ENCODE peak calls at places on chromosomes 2 and 18, in seven cellular contexts. One of them, this sample, is unnamed.

GRCh38 chr2:207719008-207719407 is 7.6 kb downstream of the CCNYL1 start:
- DNase-seq in CD4-positive, CD25-positive, alpha-beta regulatory T cell: no peak
- DNase-seq in mucosa of descending colon: no peak
- DNase-seq in AG04450: no peak
- DNase-seq in fibroblast of lung: no peak
- DNase-seq in heart left ventricle: no peak
- DNase-seq in adrenal gland: no peak
- DNase-seq in this sample: no peak

GRCh38 chr2:160227252-160227651 is 27.2 kb upstream of the ITGB6 start:
- DNase-seq in mucosa of descending colon: no peak
- DNase-seq in AG04450: no peak
- DNase-seq in adrenal gland: peak; percentile 33
- DNase-seq in heart left ventricle: no peak
- DNase-seq in fibroblast of lung: peak; percentile 80
- DNase-seq in CD4-positive, CD25-positive, alpha-beta regulatory T cell: no peak
- DNase-seq in this sample: no peak

GRCh38 chr18:23805898-23806297 is 116.6 kb downstream of the LAMA3 start:
- DNase-seq in mucosa of descending colon: no peak
- DNase-seq in adrenal gland: no peak
- DNase-seq in fibroblast of lung: peak; percentile 58
- DNase-seq in CD4-positive, CD25-positive, alpha-beta regulatory T cell: no peak
- DNase-seq in AG04450: no peak
- DNase-seq in heart left ventricle: no peak
- DNase-seq in this sample: no peak

GRCh38 chr2:96072746-96073145 is 38.0 kb upstream of the GPAT2 start:
- DNase-seq in mucosa of descending colon: no peak
- DNase-seq in heart left ventricle: no peak
- DNase-seq in AG04450: no peak
- DNase-seq in fibroblast of lung: no peak
- DNase-seq in CD4-positive, CD25-positive, alpha-beta regulatory T cell: no peak
- DNase-seq in adrenal gland: no peak
- DNase-seq in this sample: no peak

GRCh38 chr2:152585830-152586484 is 131.3 kb downstream of the PRPF40A start:
- DNase-seq in CD4-positive, CD25-positive, alpha-beta regulatory T cell: no peak
- DNase-seq in heart left ventricle: no peak
- DNase-seq in fibroblast of lung: peak; percentile 98
- DNase-seq in adrenal gland: peak; percentile 87
- DNase-seq in mucosa of descending colon: no peak
- DNase-seq in AG04450: peak; percentile 80
- DNase-seq in this sample: no peak

GRCh38 chr2:232417489-232417888 is 10.8 kb downstream of the ALPG start:
- DNase-seq in CD4-positive, CD25-positive, alpha-beta regulatory T cell: no peak
- DNase-seq in adrenal gland: peak; percentile 80
- DNase-seq in AG04450: no peak
- DNase-seq in heart left ventricle: no peak
- DNase-seq in fibroblast of lung: no peak
- DNase-seq in mucosa of descending colon: no peak
- DNase-seq in this sample: no peak

GRCh38 chr2:233210843-233211600 is 40.5 kb upstream of the ATG16L1 start:
- DNase-seq in mucosa of descending colon: peak; percentile 77
- DNase-seq in AG04450: peak; percentile 82
- DNase-seq in fibroblast of lung: peak; percentile 93
- DNase-seq in CD4-positive, CD25-positive, alpha-beta regulatory T cell: no peak
- DNase-seq in adrenal gland: peak; percentile 79
- DNase-seq in heart left ventricle: peak; percentile 89
- DNase-seq in this sample: no peak

GRCh38 chr2:18763338-18763737 is 174.0 kb upstream of the NT5C1B start:
- DNase-seq in fibroblast of lung: peak; percentile 44
- DNase-seq in adrenal gland: no peak
- DNase-seq in mucosa of descending colon: no peak
- DNase-seq in heart left ventricle: no peak
- DNase-seq in AG04450: no peak
- DNase-seq in CD4-positive, CD25-positive, alpha-beta regulatory T cell: no peak
- DNase-seq in this sample: no peak

GRCh38 chr2:217166241-217166640 is 306.4 kb upstream of the TNP1 start:
- DNase-seq in fibroblast of lung: peak; percentile 57
- DNase-seq in CD4-positive, CD25-positive, alpha-beta regulatory T cell: no peak
- DNase-seq in adrenal gland: peak; percentile 11
- DNase-seq in AG04450: no peak
- DNase-seq in mucosa of descending colon: no peak
- DNase-seq in heart left ventricle: no peak
- DNase-seq in this sample: no peak

GRCh38 chr2:42342061-42342794 is 18.8 kb downstream of the COX7A2L start:
- DNase-seq in mucosa of descending colon: no peak
- DNase-seq in adrenal gland: peak; percentile 94
- DNase-seq in CD4-positive, CD25-positive, alpha-beta regulatory T cell: no peak
- DNase-seq in heart left ventricle: no peak
- DNase-seq in AG04450: peak; percentile 51
- DNase-seq in fibroblast of lung: peak; percentile 92
- DNase-seq in this sample: no peak

GRCh38 chr2:37414470-37414949 is 70.1 kb downstream of the QPCT start:
- DNase-seq in CD4-positive, CD25-positive, alpha-beta regulatory T cell: no peak
- DNase-seq in heart left ventricle: no peak
- DNase-seq in fibroblast of lung: peak; percentile 72
- DNase-seq in mucosa of descending colon: no peak
- DNase-seq in adrenal gland: peak; percentile 9
- DNase-seq in AG04450: peak; percentile 56
- DNase-seq in this sample: peak; percentile 40

GRCh38 chr2:107989445-107989844 is 3.1 kb downstream of the SLC5A7 start:
- DNase-seq in CD4-positive, CD25-positive, alpha-beta regulatory T cell: no peak
- DNase-seq in fibroblast of lung: no peak
- DNase-seq in mucosa of descending colon: no peak
- DNase-seq in heart left ventricle: peak; percentile 36
- DNase-seq in AG04450: no peak
- DNase-seq in adrenal gland: no peak
- DNase-seq in this sample: no peak

GRCh38 chr2:142872900-142873724 is 4.4 kb upstream of the KYNU start:
- DNase-seq in AG04450: peak; percentile 79
- DNase-seq in heart left ventricle: no peak
- DNase-seq in mucosa of descending colon: no peak
- DNase-seq in CD4-positive, CD25-positive, alpha-beta regulatory T cell: no peak
- DNase-seq in fibroblast of lung: peak; percentile 85
- DNase-seq in adrenal gland: no peak
- DNase-seq in this sample: no peak

GRCh38 chr2:29628882-29629281 is 292.5 kb downstream of the ALK start:
- DNase-seq in mucosa of descending colon: no peak
- DNase-seq in adrenal gland: no peak
- DNase-seq in CD4-positive, CD25-positive, alpha-beta regulatory T cell: no peak
- DNase-seq in fibroblast of lung: peak; percentile 36
- DNase-seq in heart left ventricle: no peak
- DNase-seq in AG04450: no peak
- DNase-seq in this sample: no peak

GRCh38 chr2:240477916-240478315 is 42.5 kb downstream of the GPC1 start:
- DNase-seq in AG04450: no peak
- DNase-seq in heart left ventricle: peak; percentile 7
- DNase-seq in mucosa of descending colon: no peak
- DNase-seq in fibroblast of lung: no peak
- DNase-seq in adrenal gland: no peak
- DNase-seq in CD4-positive, CD25-positive, alpha-beta regulatory T cell: no peak
- DNase-seq in this sample: no peak

GRCh38 chr2:107466241-107466640 is 360.5 kb upstream of the RGPD4 start:
- DNase-seq in fibroblast of lung: no peak
- DNase-seq in adrenal gland: no peak
- DNase-seq in AG04450: no peak
- DNase-seq in heart left ventricle: no peak
- DNase-seq in mucosa of descending colon: no peak
- DNase-seq in CD4-positive, CD25-positive, alpha-beta regulatory T cell: no peak
- DNase-seq in this sample: no peak

GRCh38 chr2:46500801-46501200 is 21.4 kb downstream of the TMEM247 start:
- DNase-seq in fibroblast of lung: no peak
- DNase-seq in adrenal gland: peak; percentile 51
- DNase-seq in mucosa of descending colon: no peak
- DNase-seq in heart left ventricle: no peak
- DNase-seq in AG04450: no peak
- DNase-seq in CD4-positive, CD25-positive, alpha-beta regulatory T cell: no peak
- DNase-seq in this sample: no peak

GRCh38 chr18:57241869-57242268 is 95.0 kb downstream of the BOD1L2 start:
- DNase-seq in CD4-positive, CD25-positive, alpha-beta regulatory T cell: no peak
- DNase-seq in AG04450: no peak
- DNase-seq in adrenal gland: no peak
- DNase-seq in heart left ventricle: no peak
- DNase-seq in fibroblast of lung: no peak
- DNase-seq in mucosa of descending colon: no peak
- DNase-seq in this sample: no peak

GRCh38 chr2:39513641-39514094 is 76.6 kb upstream of the MAP4K3 start:
- DNase-seq in CD4-positive, CD25-positive, alpha-beta regulatory T cell: no peak
- DNase-seq in mucosa of descending colon: no peak
- DNase-seq in adrenal gland: peak; percentile 74
- DNase-seq in fibroblast of lung: peak; percentile 98
- DNase-seq in heart left ventricle: no peak
- DNase-seq in AG04450: peak; percentile 85
- DNase-seq in this sample: peak; percentile 55

GRCh38 chr2:217903859-217904613 is 98.8 kb downstream of the TNS1 start:
- DNase-seq in mucosa of descending colon: peak; percentile 52
- DNase-seq in AG04450: no peak
- DNase-seq in adrenal gland: peak; percentile 93
- DNase-seq in fibroblast of lung: peak; percentile 77
- DNase-seq in CD4-positive, CD25-positive, alpha-beta regulatory T cell: no peak
- DNase-seq in heart left ventricle: peak; percentile 89
- DNase-seq in this sample: no peak

DNA sequence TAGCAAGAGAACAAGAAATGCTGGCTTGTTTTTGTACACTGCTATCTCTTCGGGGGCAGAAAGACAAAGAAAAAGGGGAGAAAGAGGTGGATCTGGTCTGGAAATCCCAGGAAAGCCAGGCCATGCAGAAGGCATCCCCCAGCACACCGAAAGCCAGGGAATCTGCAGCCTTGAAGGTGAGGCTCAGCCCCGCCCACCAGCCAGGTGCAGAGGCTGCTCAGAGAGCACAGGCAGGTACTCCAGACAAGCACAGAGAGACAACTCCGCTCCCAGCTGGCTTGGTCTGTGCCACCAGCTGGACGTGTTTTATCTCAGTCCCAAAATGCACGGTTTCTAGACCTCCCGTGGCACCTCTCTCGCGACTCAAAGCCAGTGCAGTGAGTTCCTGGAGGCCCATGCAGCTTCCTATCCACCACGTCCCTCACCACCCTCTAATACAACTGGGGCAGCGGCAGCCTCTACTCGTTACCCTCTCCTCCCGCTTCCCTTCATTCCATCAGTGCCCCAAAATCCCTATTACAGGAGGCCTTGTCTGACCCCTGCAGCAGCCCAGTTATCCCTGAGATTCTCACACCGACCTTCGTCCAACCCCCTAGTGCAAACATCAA is 62.8 kb downstream of the HDAC4 start:
- DNase-seq in heart left ventricle: no peak
- DNase-seq in CD4-positive, CD25-positive, alpha-beta regulatory T cell: no peak
- DNase-seq in mucosa of descending colon: no peak
- DNase-seq in adrenal gland: no peak
- DNase-seq in AG04450: no peak
- DNase-seq in fibroblast of lung: no peak
- DNase-seq in this sample: no peak
- H3K4me3 ChIP-seq in heart left ventricle: no peak overlapping the region
- H3K4me3 ChIP-seq in CD4-positive, CD25-positive, alpha-beta regulatory T cell: no peak overlapping the region
- H3K4me3 ChIP-seq in mucosa of descending colon: no peak overlapping the region
- H3K4me3 ChIP-seq in adrenal gland: no peak overlapping the region
- H3K4me3 ChIP-seq in AG04450: no peak overlapping the region
- H3K4me3 ChIP-seq in fibroblast of lung: no peak overlapping the region
- H3K4me3 ChIP-seq in this sample: no peak overlapping the region

GRCh38 chr2:173630425-173631122 is 275.9 kb downstream of the CDCA7 start:
- DNase-seq in fibroblast of lung: no peak
- DNase-seq in heart left ventricle: no peak
- DNase-seq in adrenal gland: no peak
- DNase-seq in mucosa of descending colon: no peak
- DNase-seq in AG04450: no peak
- DNase-seq in CD4-positive, CD25-positive, alpha-beta regulatory T cell: no peak
- DNase-seq in this sample: no peak
- H3K4me3 ChIP-seq in fibroblast of lung: peak overlapping the region; percentile 10
- H3K4me3 ChIP-seq in heart left ventricle: no peak overlapping the region
- H3K4me3 ChIP-seq in adrenal gland: no peak overlapping the region
- H3K4me3 ChIP-seq in mucosa of descending colon: no peak overlapping the region
- H3K4me3 ChIP-seq in AG04450: no peak overlapping the region
- H3K4me3 ChIP-seq in CD4-positive, CD25-positive, alpha-beta regulatory T cell: no peak overlapping the region
- H3K4me3 ChIP-seq in this sample: no peak overlapping the region

DNA sequence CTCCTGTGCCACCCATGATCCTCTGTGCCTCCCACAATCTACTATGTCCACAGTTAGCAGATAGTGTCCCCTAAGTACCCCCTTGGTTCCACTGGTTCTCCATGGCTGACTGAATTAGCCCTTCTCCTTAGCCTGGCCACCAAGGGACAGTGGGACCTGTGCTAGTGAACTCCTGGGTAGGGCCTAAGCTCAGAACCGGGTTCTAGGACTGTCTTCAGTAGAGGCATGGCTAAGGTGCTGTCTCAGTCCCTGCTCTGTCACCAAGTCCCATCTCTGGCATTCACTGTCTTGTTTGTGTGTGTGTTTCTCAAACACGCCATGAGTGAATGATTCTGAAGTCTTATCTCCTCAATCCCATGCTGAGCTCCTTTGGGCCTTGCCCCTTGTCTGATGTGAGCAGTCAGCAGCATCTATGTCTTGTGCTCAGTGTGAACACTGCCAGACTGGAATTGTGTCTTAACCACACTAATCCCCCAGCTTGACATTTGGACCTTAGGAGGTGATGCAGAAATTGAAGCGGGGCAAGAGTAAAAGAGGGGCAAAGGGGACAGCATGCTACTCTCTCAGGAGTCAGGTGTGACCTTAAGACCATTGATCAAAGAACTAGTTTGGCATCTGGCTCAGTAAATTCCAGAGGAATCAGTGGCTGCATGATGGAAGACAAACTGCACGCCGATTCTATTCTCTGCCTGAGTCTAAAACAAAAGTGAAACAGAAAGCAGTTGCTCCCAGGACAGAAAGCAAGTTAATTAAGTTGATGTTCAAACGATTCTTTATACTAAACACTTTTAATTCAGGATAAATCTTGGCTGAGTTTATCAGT is 190.5 kb downstream of the ALPK2 start:
- DNase-seq in mucosa of descending colon: no peak
- DNase-seq in heart left ventricle: no peak
- DNase-seq in AG04450: no peak
- DNase-seq in fibroblast of lung: peak; percentile 34
- DNase-seq in adrenal gland: no peak
- DNase-seq in CD4-positive, CD25-positive, alpha-beta regulatory T cell: no peak
- DNase-seq in this sample: no peak
- H3K4me3 ChIP-seq in mucosa of descending colon: no peak overlapping the region
- H3K4me3 ChIP-seq in heart left ventricle: no peak overlapping the region
- H3K4me3 ChIP-seq in AG04450: peak overlapping the region; percentile 40
- H3K4me3 ChIP-seq in fibroblast of lung: peak overlapping the region; percentile 46
- H3K4me3 ChIP-seq in adrenal gland: no peak overlapping the region
- H3K4me3 ChIP-seq in CD4-positive, CD25-positive, alpha-beta regulatory T cell: peak overlapping the region; percentile 87
- H3K4me3 ChIP-seq in this sample: no peak overlapping the region

GRCh38 chr2:98494699-98495098 is 50.0 kb downstream of the INPP4A start:
- DNase-seq in AG04450: no peak
- DNase-seq in heart left ventricle: no peak
- DNase-seq in mucosa of descending colon: no peak
- DNase-seq in CD4-positive, CD25-positive, alpha-beta regulatory T cell: no peak
- DNase-seq in fibroblast of lung: no peak
- DNase-seq in adrenal gland: no peak
- DNase-seq in this sample: no peak

GRCh38 chr2:98501223-98501622 is 56.6 kb downstream of the INPP4A start:
- DNase-seq in CD4-positive, CD25-positive, alpha-beta regulatory T cell: no peak
- DNase-seq in adrenal gland: no peak
- DNase-seq in mucosa of descending colon: no peak
- DNase-seq in fibroblast of lung: no peak
- DNase-seq in AG04450: no peak
- DNase-seq in heart left ventricle: no peak
- DNase-seq in this sample: no peak

GRCh38 chr2:98500561-98500960 is 55.9 kb downstream of the INPP4A start:
- DNase-seq in AG04450: no peak
- DNase-seq in CD4-positive, CD25-positive, alpha-beta regulatory T cell: no peak
- DNase-seq in heart left ventricle: no peak
- DNase-seq in mucosa of descending colon: no peak
- DNase-seq in fibroblast of lung: no peak
- DNase-seq in adrenal gland: no peak
- DNase-seq in this sample: no peak

GRCh38 chr2:98498703-98499445 is 54.2 kb downstream of the INPP4A start:
- DNase-seq in adrenal gland: peak; percentile 33
- DNase-seq in fibroblast of lung: no peak
- DNase-seq in AG04450: no peak
- DNase-seq in heart left ventricle: no peak
- DNase-seq in mucosa of descending colon: no peak
- DNase-seq in CD4-positive, CD25-positive, alpha-beta regulatory T cell: no peak
- DNase-seq in this sample: no peak

GRCh38 chr2:98496750-98497493 is 52.3 kb downstream of the INPP4A start:
- DNase-seq in adrenal gland: no peak
- DNase-seq in CD4-positive, CD25-positive, alpha-beta regulatory T cell: no peak
- DNase-seq in fibroblast of lung: no peak
- DNase-seq in AG04450: no peak
- DNase-seq in heart left ventricle: no peak
- DNase-seq in mucosa of descending colon: no peak
- DNase-seq in this sample: no peak
- H3K4me3 ChIP-seq in adrenal gland: no peak overlapping the region
- H3K4me3 ChIP-seq in CD4-positive, CD25-positive, alpha-beta regulatory T cell: no peak overlapping the region
- H3K4me3 ChIP-seq in fibroblast of lung: no peak overlapping the region
- H3K4me3 ChIP-seq in AG04450: no peak overlapping the region
- H3K4me3 ChIP-seq in heart left ventricle: no peak overlapping the region
- H3K4me3 ChIP-seq in mucosa of descending colon: no peak overlapping the region
- H3K4me3 ChIP-seq in this sample: no peak overlapping the region

This sample was measured in HL-60.